ENCODE peak calls at places on chromosomes 5 and 9, in seven cellular contexts. N is GM12865; A is CD4-positive, alpha-beta memory T cell; K is heart left ventricle; M is right lobe of liver; F is left colon; G is choroid plexus epithelial cell. L is an unnamed sample.

GRCh38 chr5:113090336-113091106 is 113.9 kb downstream of the DCP2 start:
- DNase-seq in A (no peak), K (peak; percentile 45), N (peak; percentile 13), F (no peak), G (no peak), M (no peak), L (peak; percentile 44)

GRCh38 chr5:134151723-134152122 is 25.0 kb downstream of the SKP1 start:
- DNase-seq in K (no peak), A (no peak), N (no peak), G (peak; percentile 57), F (no peak), M (no peak), L (no peak)

GRCh38 chr5:96321371-96321770 is 111.7 kb downstream of the PCSK1 start:
- DNase-seq in A (no peak), F (no peak), K (no peak), N (no peak), M (no peak), G (no peak), L (no peak)

GRCh38 chr5:65121880-65122436 is 353.2 kb downstream of the CWC27 start:
- DNase-seq in N (no peak), G (peak; percentile 87), F (no peak), A (no peak), K (no peak), M (no peak), L (no peak)

GRCh38 chr9:18673179-18673578 is 199.2 kb downstream of the ADAMTSL1 start:
- DNase-seq in G (peak; percentile 26), M (no peak), F (no peak), N (no peak), K (no peak), A (no peak), L (no peak)

GRCh38 chr9:35237303-35237702 is 75.5 kb downstream of the UNC13B start:
- DNase-seq in G (no peak), M (no peak), K (no peak), F (peak; percentile 29), N (no peak), A (no peak), L (no peak)

GRCh38 chr5:65102826-65103673 is 334.3 kb downstream of the CWC27 start:
- DNase-seq in A (peak; percentile 67), F (peak; percentile 72), M (peak; percentile 69), K (peak; percentile 75), N (peak; percentile 81), G (peak; percentile 85), L (no peak)

GRCh38 chr5:151274666-151275065 is 21.7 kb downstream of the GM2A start:
- DNase-seq in K (no peak), A (no peak), M (no peak), N (no peak), G (no peak), F (no peak), L (no peak)

GRCh38 chr5:132016721-132017250 is 5.3 kb upstream of the ACSL6 start:
- DNase-seq in K (no peak), M (peak; percentile 19), N (peak; percentile 0), A (no peak), F (no peak), G (no peak), L (no peak)

GRCh38 chr9:129324808-129325491 is 146.9 kb upstream of the IER5L start:
- DNase-seq in F (no peak), N (no peak), M (no peak), G (no peak), K (no peak), A (no peak), L (no peak)

GRCh38 chr9:100472725-100473261 is at the start of gene TMEFF1:
- DNase-seq in G (no peak), A (no peak), N (peak; percentile 17), F (peak; percentile 34), K (peak; percentile 37), M (no peak), L (no peak)

GRCh38 chr9:95091971-95092320 is 225.6 kb downstream of the FANCC start:
- DNase-seq in M (peak; percentile 45), N (no peak), F (no peak), G (peak; percentile 90), A (no peak), K (no peak), L (no peak)

GRCh38 chr5:172502969-172503368 is 48.6 kb upstream of the SH3PXD2B start:
- DNase-seq in G (peak; percentile 15), M (peak; percentile 20), F (no peak), K (no peak), N (peak; percentile 15), A (no peak), L (no peak)

GRCh38 chr9:98024702-98025101 is 31.8 kb upstream of the NANS start:
- DNase-seq in K (no peak), G (no peak), F (no peak), N (no peak), M (no peak), A (no peak), L (no peak)

GRCh38 chr5:160339406-160340140 is 27.2 kb upstream of the CCNJL start:
- DNase-seq in N (no peak), K (no peak), A (no peak), M (no peak), G (no peak), F (no peak), L (no peak)

GRCh38 chr5:71475788-71476384 is 20.4 kb downstream of the BDP1 start:
- DNase-seq in K (no peak), F (no peak), M (no peak), N (peak; percentile 9), A (peak; percentile 16), G (peak; percentile 63), L (peak; percentile 9)

GRCh38 chr5:103444333-103445038 is 118.1 kb downstream of the NUDT12 start:
- DNase-seq in F (peak; percentile 14), G (no peak), A (no peak), N (peak; percentile 26), K (no peak), M (no peak), L (no peak)

GRCh38 chr9:84773023-84773422 is 103.5 kb downstream of the NTRK2 start:
- DNase-seq in N (no peak), F (no peak), M (no peak), K (no peak), G (no peak), A (no peak), L (no peak)

GRCh38 chr5:149442563-149443182 is 63.6 kb upstream of the IL17B start:
- DNase-seq in K (peak; percentile 84), F (peak; percentile 90), G (peak; percentile 74), N (peak; percentile 57), A (peak; percentile 49), M (peak; percentile 82), L (no peak)

GRCh38 chr9:8863064-8863463 is 1063.5 kb upstream of the DMAC1 start:
- DNase-seq in F (no peak), N (no peak), K (no peak), M (no peak), A (no peak), G (no peak), L (no peak)

GRCh38 chr9:128568470-128569083 is 16.2 kb downstream of the SPTAN1 start:
- DNase-seq in M (no peak), K (no peak), G (peak; percentile 27), A (no peak), F (no peak), N (no peak), L (no peak)

GRCh38 chr9:127562271-127562780 is 49.8 kb upstream of the STXBP1 start:
- DNase-seq in G (no peak), K (no peak), F (no peak), N (no peak), M (no peak), A (no peak), L (no peak)

GRCh38 chr5:52837068-52837467 is 49.4 kb downstream of the ITGA1 start:
- DNase-seq in A (no peak), K (no peak), F (no peak), N (no peak), G (peak; percentile 89), M (no peak), L (no peak)

L was measured in retinal pigment epithelial cell.